ENCODE peak calls at places on chromosomes 7 and 10, in six cellular contexts. P is small intestine, Z is memory B cell, C is suprapubic skin, W is NCI-H2081, T is activated T-cell treated with anti-CD3 and anti-CD28 coated beads for 1 hour. D is an unnamed sample.

GRCh38 chr7:31735991-31736982 is 49.3 kb downstream of the PPP1R17 start:
- DNase-seq in P (peak; percentile 68), Z (peak; percentile 17), C (no peak), W (peak; percentile 82), T (no peak), D (no peak)

GRCh38 chr10:119896937-119897336 is 4.4 kb downstream of the SEC23IP start:
- DNase-seq in P (peak; percentile 85), Z (no peak), C (no peak), W (no peak), T (no peak), D (no peak)

GRCh38 chr10:73039635-73040034 is 57.0 kb downstream of the P4HA1 start:
- DNase-seq in P (no peak), Z (no peak), C (no peak), W (no peak), T (no peak), D (no peak)

GRCh38 chr7:51269911-51270310 is 46.7 kb downstream of the COBL start:
- DNase-seq in P (no peak), Z (no peak), C (no peak), W (no peak), T (no peak), D (no peak)

GRCh38 chr7:106563466-106564150 is 97.3 kb downstream of the CCDC71L start:
- DNase-seq in P (no peak), Z (no peak), C (no peak), W (peak; percentile 5), T (no peak), D (no peak)

GRCh38 chr10:125375210-125375609 is 214.8 kb upstream of the CTBP2 start:
- DNase-seq in P (peak; percentile 16), Z (no peak), C (no peak), W (no peak), T (no peak), D (no peak)

GRCh38 chr10:63700209-63700934 is 179.2 kb downstream of the REEP3 start:
- DNase-seq in P (no peak), Z (no peak), C (no peak), W (peak; percentile 5), T (no peak), D (no peak)

GRCh38 chr7:134701272-134701671 is 54.6 kb downstream of the BPGM start:
- DNase-seq in P (no peak), Z (no peak), C (no peak), W (peak; percentile 29), T (no peak), D (peak; percentile 25)

GRCh38 chr10:9294865-9295264 is 1240.4 kb downstream of the GATA3 start:
- DNase-seq in P (no peak), Z (no peak), C (no peak), W (no peak), T (no peak), D (no peak)

GRCh38 chr10:14047431-14047830 is 283.3 kb downstream of the FRMD4A start:
- DNase-seq in P (no peak), Z (no peak), C (no peak), W (no peak), T (no peak), D (no peak)

GRCh38 chr10:116646502-116646901 is 25.7 kb downstream of the PNLIPRP2 start:
- DNase-seq in P (no peak), Z (no peak), C (no peak), W (no peak), T (no peak), D (no peak)

GRCh38 chr10:121531076-121531829 is 67.0 kb downstream of the FGFR2 start:
- DNase-seq in P (peak; percentile 13), Z (no peak), C (no peak), W (no peak), T (no peak), D (no peak)

GRCh38 chr7:159026271-159027047 is 118.2 kb downstream of the VIPR2 start:
- DNase-seq in P (no peak), Z (no peak), C (peak; percentile 32), W (no peak), T (no peak), D (no peak)

GRCh38 chr7:155169081-155169480 is 99.0 kb downstream of the HTR5A start:
- DNase-seq in P (no peak), Z (no peak), C (no peak), W (no peak), T (no peak), D (no peak)

GRCh38 chr10:89327803-89328441 is at the start of gene IFIT3:
- DNase-seq in P (peak; percentile 61), Z (no peak), C (peak; percentile 76), W (no peak), T (no peak), D (no peak)

GRCh38 chr7:83599131-83599530 is 49.8 kb downstream of the SEMA3E start:
- DNase-seq in P (no peak), Z (no peak), C (no peak), W (no peak), T (no peak), D (no peak)

GRCh38 chr10:126240483-126240882 is 147.8 kb downstream of the ADAM12 start:
- DNase-seq in P (no peak), Z (no peak), C (no peak), W (no peak), T (no peak), D (no peak)

GRCh38 chr7:44849277-44850210 is 1.7 kb upstream of the H2AZ2 start:
- DNase-seq in P (no peak), Z (no peak), C (no peak), W (peak; percentile 12), T (no peak), D (no peak)

GRCh38 chr10:100983868-100984669 is 3.2 kb downstream of the MRPL43 start:
- DNase-seq in P (no peak), Z (no peak), C (peak; percentile 40), W (no peak), T (no peak), D (no peak)

D was measured in CD8-positive, alpha-beta T cell.